ENCODE peak calls at places on chromosomes 2 and 18, in eight cellular contexts. One of them, this sample, is unnamed.

GRCh38 chr2:175003875-175004729 is 1.1 kb downstream of the CHN1 start:
- DNase-seq in A549: peak
- DNase-seq in epithelial cell of proximal tubule: no peak
- DNase-seq in heart right ventricle: no peak
- DNase-seq in uterus: no peak
- DNase-seq in hepatocyte: no peak
- DNase-seq in NB4: peak
- DNase-seq in tibial artery: no peak
- DNase-seq in this sample: no peak

GRCh38 chr2:233026211-233026813 is 6.2 kb upstream of the NEU2 start:
- DNase-seq in tibial artery: no peak
- DNase-seq in NB4: no peak
- DNase-seq in uterus: no peak
- DNase-seq in hepatocyte: no peak
- DNase-seq in epithelial cell of proximal tubule: peak
- DNase-seq in A549: peak
- DNase-seq in heart right ventricle: no peak
- DNase-seq in this sample: no peak

GRCh38 chr2:75025633-75026380 is 67.4 kb downstream of the POLE4 start:
- DNase-seq in tibial artery: no peak
- DNase-seq in hepatocyte: no peak
- DNase-seq in epithelial cell of proximal tubule: no peak
- DNase-seq in uterus: no peak
- DNase-seq in heart right ventricle: no peak
- DNase-seq in NB4: no peak
- DNase-seq in A549: no peak
- DNase-seq in this sample: no peak

GRCh38 chr2:230713331-230714121 is 884 bp downstream of the CAB39 start:
- DNase-seq in heart right ventricle: peak
- DNase-seq in tibial artery: peak
- DNase-seq in epithelial cell of proximal tubule: no peak
- DNase-seq in hepatocyte: peak
- DNase-seq in uterus: peak
- DNase-seq in NB4: peak
- DNase-seq in A549: peak
- DNase-seq in this sample: no peak

GRCh38 chr18:37676276-37676675 is 110.7 kb upstream of the CELF4 start:
- DNase-seq in NB4: no peak
- DNase-seq in hepatocyte: no peak
- DNase-seq in tibial artery: no peak
- DNase-seq in epithelial cell of proximal tubule: no peak
- DNase-seq in A549: no peak
- DNase-seq in heart right ventricle: no peak
- DNase-seq in uterus: no peak
- DNase-seq in this sample: no peak

GRCh38 chr2:137333386-137333972 is 568.1 kb downstream of the THSD7B start:
- DNase-seq in tibial artery: no peak
- DNase-seq in heart right ventricle: no peak
- DNase-seq in A549: no peak
- DNase-seq in hepatocyte: no peak
- DNase-seq in uterus: no peak
- DNase-seq in NB4: no peak
- DNase-seq in epithelial cell of proximal tubule: no peak
- DNase-seq in this sample: no peak

GRCh38 chr18:3511980-3512379 is 62.0 kb downstream of the TGIF1 start:
- DNase-seq in NB4: peak
- DNase-seq in A549: peak
- DNase-seq in hepatocyte: peak
- DNase-seq in tibial artery: no peak
- DNase-seq in epithelial cell of proximal tubule: peak
- DNase-seq in uterus: no peak
- DNase-seq in heart right ventricle: no peak
- DNase-seq in this sample: no peak

GRCh38 chr2:159801925-159802324 is 3.9 kb upstream of the CD302 start:
- DNase-seq in hepatocyte: no peak
- DNase-seq in A549: no peak
- DNase-seq in tibial artery: no peak
- DNase-seq in NB4: peak
- DNase-seq in uterus: no peak
- DNase-seq in heart right ventricle: no peak
- DNase-seq in epithelial cell of proximal tubule: no peak
- DNase-seq in this sample: no peak

GRCh38 chr2:118013221-118013723 is 598 bp downstream of the CCDC93 start:
- DNase-seq in hepatocyte: peak
- DNase-seq in A549: no peak
- DNase-seq in NB4: peak
- DNase-seq in uterus: peak
- DNase-seq in epithelial cell of proximal tubule: no peak
- DNase-seq in heart right ventricle: peak
- DNase-seq in tibial artery: peak
- DNase-seq in this sample: peak

GRCh38 chr2:75074228-75074627 is 115.8 kb downstream of the POLE4 start:
- DNase-seq in uterus: no peak
- DNase-seq in heart right ventricle: no peak
- DNase-seq in NB4: no peak
- DNase-seq in epithelial cell of proximal tubule: no peak
- DNase-seq in A549: no peak
- DNase-seq in hepatocyte: no peak
- DNase-seq in tibial artery: no peak
- DNase-seq in this sample: no peak

GRCh38 chr18:48840491-48840877 is 110.3 kb downstream of the SMAD7 start:
- DNase-seq in hepatocyte: no peak
- DNase-seq in tibial artery: peak
- DNase-seq in epithelial cell of proximal tubule: no peak
- DNase-seq in NB4: no peak
- DNase-seq in heart right ventricle: no peak
- DNase-seq in A549: no peak
- DNase-seq in uterus: no peak
- DNase-seq in this sample: no peak

GRCh38 chr2:110662560-110662959 is 15.3 kb downstream of the BUB1 start:
- DNase-seq in tibial artery: no peak
- DNase-seq in NB4: no peak
- DNase-seq in uterus: no peak
- DNase-seq in epithelial cell of proximal tubule: no peak
- DNase-seq in A549: no peak
- DNase-seq in hepatocyte: no peak
- DNase-seq in heart right ventricle: no peak
- DNase-seq in this sample: no peak

GRCh38 chr2:46339676-46340459 is 42.7 kb downstream of the EPAS1 start:
- DNase-seq in uterus: peak
- DNase-seq in A549: no peak
- DNase-seq in hepatocyte: peak
- DNase-seq in NB4: peak
- DNase-seq in heart right ventricle: peak
- DNase-seq in epithelial cell of proximal tubule: no peak
- DNase-seq in tibial artery: no peak
- DNase-seq in this sample: no peak

GRCh38 chr2:170462433-170463205 is 252.5 kb upstream of the SP5 start:
- DNase-seq in tibial artery: no peak
- DNase-seq in uterus: no peak
- DNase-seq in heart right ventricle: no peak
- DNase-seq in A549: no peak
- DNase-seq in epithelial cell of proximal tubule: no peak
- DNase-seq in hepatocyte: peak
- DNase-seq in NB4: peak
- DNase-seq in this sample: no peak

GRCh38 chr18:31591113-31591512 is 564 bp upstream of the TTR start:
- DNase-seq in heart right ventricle: no peak
- DNase-seq in A549: no peak
- DNase-seq in NB4: no peak
- DNase-seq in tibial artery: no peak
- DNase-seq in epithelial cell of proximal tubule: no peak
- DNase-seq in hepatocyte: no peak
- DNase-seq in uterus: no peak
- DNase-seq in this sample: no peak

GRCh38 chr2:120564213-120565094 is 171.2 kb upstream of the GLI2 start:
- DNase-seq in A549: no peak
- DNase-seq in tibial artery: no peak
- DNase-seq in hepatocyte: peak
- DNase-seq in epithelial cell of proximal tubule: no peak
- DNase-seq in uterus: no peak
- DNase-seq in heart right ventricle: no peak
- DNase-seq in NB4: no peak
- DNase-seq in this sample: no peak

GRCh38 chr2:46836295-46837111 is 79.1 kb downstream of the MCFD2 start:
- DNase-seq in NB4: peak
- DNase-seq in A549: no peak
- DNase-seq in tibial artery: peak
- DNase-seq in uterus: no peak
- DNase-seq in heart right ventricle: no peak
- DNase-seq in hepatocyte: no peak
- DNase-seq in epithelial cell of proximal tubule: no peak
- DNase-seq in this sample: no peak

DNA sequence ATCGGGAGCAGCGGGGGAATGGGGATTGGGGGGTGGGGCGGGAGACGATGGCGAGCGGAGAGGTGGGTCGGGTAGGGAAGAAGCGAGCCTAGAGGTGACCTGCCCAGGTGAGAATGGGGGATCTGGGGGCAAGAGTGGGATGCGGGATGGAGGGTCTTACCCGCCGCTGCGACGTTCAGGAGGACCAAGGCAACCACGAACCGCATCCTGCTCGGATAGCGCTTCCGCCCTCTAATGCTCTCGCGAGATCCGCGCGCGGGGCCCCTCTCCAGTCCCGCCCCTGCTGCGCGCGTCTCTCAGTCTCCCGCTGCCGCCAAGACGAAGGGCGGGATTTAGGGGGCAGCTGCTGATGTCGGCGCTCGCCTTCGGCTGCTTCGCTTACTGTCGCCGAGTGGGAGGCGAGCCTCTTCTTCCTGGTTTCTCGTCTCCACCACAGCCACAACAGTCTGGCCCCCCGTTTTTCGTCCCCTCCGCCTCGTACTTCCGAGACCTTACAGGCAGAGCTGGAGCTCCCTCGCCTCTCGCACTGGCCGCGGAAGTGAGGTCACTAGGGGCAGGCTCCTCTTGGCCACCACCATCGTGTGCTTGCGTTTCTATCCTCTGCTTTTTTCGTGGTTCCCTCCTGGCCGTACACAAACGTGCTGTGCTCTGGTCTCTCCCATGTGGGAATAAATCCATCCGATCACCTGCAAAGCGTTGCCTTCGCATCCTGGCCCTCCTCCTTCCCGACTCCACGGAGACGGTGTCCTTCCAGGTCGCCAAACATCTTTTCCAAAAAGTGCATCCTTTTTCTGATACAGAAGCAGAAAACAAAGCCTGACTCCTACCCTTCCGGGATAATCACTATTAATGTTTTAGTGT is at the start of gene TGOLN2:
- DNase-seq in NB4: peak
- DNase-seq in A549: peak
- DNase-seq in heart right ventricle: peak
- DNase-seq in hepatocyte: peak
- DNase-seq in tibial artery: peak
- DNase-seq in epithelial cell of proximal tubule: no peak
- DNase-seq in uterus: peak
- DNase-seq in this sample: peak
- TF ChIP-seq CTCF in NB4: no peak
- TF ChIP-seq CTCF in A549: no peak
- TF ChIP-seq CTCF in heart right ventricle: no peak
- TF ChIP-seq CTCF in hepatocyte: no peak
- TF ChIP-seq CTCF in tibial artery: no peak
- TF ChIP-seq CTCF in epithelial cell of proximal tubule: peak
- TF ChIP-seq CTCF in uterus: peak
- TF ChIP-seq CTCF in this sample: no peak

GRCh38 chr2:274503-274902 is 9.8 kb downstream of the ACP1 start:
- DNase-seq in epithelial cell of proximal tubule: no peak
- DNase-seq in NB4: no peak
- DNase-seq in hepatocyte: no peak
- DNase-seq in heart right ventricle: no peak
- DNase-seq in tibial artery: no peak
- DNase-seq in A549: peak
- DNase-seq in uterus: no peak
- DNase-seq in this sample: no peak
- TF ChIP-seq CTCF in epithelial cell of proximal tubule: peak
- TF ChIP-seq CTCF in NB4: peak
- TF ChIP-seq CTCF in hepatocyte: peak
- TF ChIP-seq CTCF in heart right ventricle: no peak
- TF ChIP-seq CTCF in tibial artery: no peak
- TF ChIP-seq CTCF in A549: no peak
- TF ChIP-seq CTCF in uterus: no peak
- TF ChIP-seq CTCF in this sample: no peak

DNA sequence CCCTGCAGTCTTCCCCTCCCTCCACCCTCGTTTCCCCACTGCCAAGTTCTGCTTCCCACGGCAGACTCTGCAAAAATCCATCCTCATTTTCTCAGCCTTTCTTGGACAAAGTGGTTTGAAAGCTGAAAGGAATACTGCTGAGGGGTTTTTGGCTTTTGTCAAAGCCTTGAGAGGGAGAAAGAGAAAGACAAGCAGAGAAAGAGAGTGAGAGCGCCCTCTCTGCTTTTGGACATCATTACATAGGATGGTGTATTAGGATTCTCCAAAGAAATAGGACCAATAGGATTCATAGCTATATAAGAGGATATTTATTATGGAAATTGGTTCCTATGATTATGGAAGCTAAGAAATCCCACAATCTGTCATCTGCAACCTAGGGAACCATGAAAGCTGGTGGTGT is 455.9 kb upstream of the SOX11 start:
- DNase-seq in NB4: no peak
- DNase-seq in tibial artery: no peak
- DNase-seq in hepatocyte: no peak
- DNase-seq in A549: no peak
- DNase-seq in uterus: no peak
- DNase-seq in heart right ventricle: no peak
- DNase-seq in epithelial cell of proximal tubule: no peak
- DNase-seq in this sample: no peak
- TF ChIP-seq CTCF in NB4: no peak
- TF ChIP-seq CTCF in tibial artery: no peak
- TF ChIP-seq CTCF in hepatocyte: no peak
- TF ChIP-seq CTCF in A549: no peak
- TF ChIP-seq CTCF in uterus: no peak
- TF ChIP-seq CTCF in heart right ventricle: no peak
- TF ChIP-seq CTCF in epithelial cell of proximal tubule: no peak
- TF ChIP-seq CTCF in this sample: no peak

DNA sequence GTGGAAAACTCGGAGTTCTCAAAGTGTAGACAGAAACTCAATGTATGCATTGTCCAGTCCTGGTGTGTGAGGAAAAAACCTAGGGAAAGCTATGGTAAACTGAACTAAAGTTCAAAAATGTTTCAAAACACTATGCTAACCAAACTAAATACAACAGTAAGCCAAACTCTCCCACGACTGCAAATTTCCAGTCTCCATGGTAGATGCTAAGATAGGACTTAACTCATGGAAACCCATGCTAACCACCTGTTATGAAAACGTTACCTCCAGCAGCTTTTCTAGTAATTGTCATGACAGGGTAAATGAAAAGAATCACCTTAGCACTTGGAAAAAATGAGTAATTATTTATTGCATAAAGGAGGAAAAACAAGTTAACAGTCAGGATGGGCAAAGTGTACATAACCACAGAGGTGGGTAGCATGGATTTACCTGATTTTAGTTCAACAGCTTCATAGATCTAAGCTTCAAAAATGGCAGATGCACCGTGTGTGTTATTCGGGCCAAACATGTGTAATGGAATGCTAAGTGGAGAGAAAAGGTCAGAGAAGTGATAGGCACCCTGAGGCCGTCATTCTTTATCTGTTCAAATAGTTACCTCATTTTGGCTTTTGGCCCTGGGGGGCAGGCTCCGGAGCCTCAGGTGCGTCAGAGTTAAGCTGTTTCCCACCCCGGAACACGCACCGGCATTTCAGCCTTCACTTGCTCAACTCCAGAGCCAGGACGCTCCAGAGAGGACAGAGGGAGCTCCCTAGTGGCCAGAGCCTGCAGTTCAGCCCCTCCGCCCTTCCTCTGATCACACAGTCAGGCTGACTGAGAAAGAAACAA is 135.5 kb upstream of the EPC2 start:
- DNase-seq in uterus: peak
- DNase-seq in tibial artery: peak
- DNase-seq in NB4: peak
- DNase-seq in epithelial cell of proximal tubule: peak
- DNase-seq in hepatocyte: peak
- DNase-seq in heart right ventricle: peak
- DNase-seq in A549: peak
- DNase-seq in this sample: peak
- TF ChIP-seq CTCF in uterus: peak
- TF ChIP-seq CTCF in tibial artery: peak
- TF ChIP-seq CTCF in NB4: peak
- TF ChIP-seq CTCF in epithelial cell of proximal tubule: peak
- TF ChIP-seq CTCF in hepatocyte: peak
- TF ChIP-seq CTCF in heart right ventricle: peak
- TF ChIP-seq CTCF in A549: peak
- TF ChIP-seq CTCF in this sample: peak

This sample was measured in osteocyte.